ENCODE peak calls at places on chromosomes 11 and 22, in six cellular contexts. P is islet precursor cell; Z is astrocyte of the cerebellum; A is AML-193; G is fibroblast of pulmonary artery; U is stimulated activated naive CD8-positive, alpha-beta T cell treated with anti-CD3 and anti-CD28 coated beads, Interleukin-15, Interleukin-2, amounts not matched to agents 100 U/mL and 50 U/mL, for 24 hours. I is an unnamed sample.

GRCh38 chr22:45468872-45469572 is 33.7 kb upstream of the FBLN1 start:
- DNase-seq in P (peak), Z (no peak), A (no peak), G (peak), U (no peak), I (peak)

GRCh38 chr11:117523680-117524079 is 196.0 kb downstream of the CEP164 start:
- DNase-seq in P (peak), Z (no peak), A (no peak), G (peak), U (no peak), I (no peak)

GRCh38 chr22:38074181-38075104 is 9.5 kb downstream of the SLC16A8 start:
- DNase-seq in P (peak), Z (no peak), A (no peak), G (peak), U (no peak), I (no peak)

GRCh38 chr11:64687641-64688533 is 35.1 kb downstream of the NRXN2 start:
- DNase-seq in P (no peak), Z (no peak), A (no peak), G (peak), U (no peak), I (no peak)

GRCh38 chr11:133961890-133962289 is 5.1 kb upstream of the IGSF9B start:
- DNase-seq in P (no peak), Z (no peak), A (no peak), G (no peak), U (no peak), I (no peak)

GRCh38 chr11:86460461-86461404 is 86.0 kb downstream of the CCDC81 start:
- DNase-seq in P (no peak), Z (no peak), A (no peak), G (peak), U (no peak), I (no peak)

GRCh38 chr22:29600846-29601245 is 2.6 kb upstream of the NF2 start:
- DNase-seq in P (no peak), Z (no peak), A (no peak), G (no peak), U (no peak), I (no peak)

GRCh38 chr11:20010106-20010860 is 150.0 kb downstream of the DBX1 start:
- DNase-seq in P (peak), Z (no peak), A (no peak), G (no peak), U (no peak), I (no peak)

GRCh38 chr22:23067023-23067650 is 3.2 kb upstream of the GNAZ start:
- DNase-seq in P (peak), Z (no peak), A (no peak), G (no peak), U (peak), I (no peak)

GRCh38 chr22:46057206-46057605 is 80.2 kb upstream of the WNT7B start:
- DNase-seq in P (peak), Z (no peak), A (no peak), G (no peak), U (no peak), I (no peak)

GRCh38 chr11:75468534-75469340 is 35.7 kb upstream of the KLHL35 start:
- DNase-seq in P (no peak), Z (peak), A (no peak), G (peak), U (no peak), I (peak)

GRCh38 chr22:25127274-25127673 is 72.4 kb upstream of the CRYBB3 start:
- DNase-seq in P (peak), Z (no peak), A (no peak), G (no peak), U (no peak), I (no peak)

GRCh38 chr11:93089474-93090102 is 108.2 kb downstream of the SLC36A4 start:
- DNase-seq in P (peak), Z (peak), A (peak), G (peak), U (no peak), I (no peak)

GRCh38 chr11:118895093-118896039 is 11.7 kb downstream of the CXCR5 start:
- DNase-seq in P (no peak), Z (no peak), A (no peak), G (no peak), U (peak), I (no peak)

GRCh38 chr11:129965248-129965647 is 37.4 kb downstream of the PRDM10 start:
- DNase-seq in P (no peak), Z (no peak), A (no peak), G (no peak), U (no peak), I (no peak)

GRCh38 chr11:27839226-27839913 is 139.1 kb upstream of the BDNF start:
- DNase-seq in P (no peak), Z (peak), A (peak), G (peak), U (no peak), I (no peak)

GRCh38 chr11:70551323-70552166 is 153.2 kb downstream of the CTTN start:
- DNase-seq in P (peak), Z (no peak), A (no peak), G (no peak), U (no peak), I (no peak)

GRCh38 chr11:105092255-105093239 is 47.0 kb downstream of the CARD18 start:
- DNase-seq in P (peak), Z (no peak), A (peak), G (no peak), U (no peak), I (no peak)

GRCh38 chr11:44377914-44378321 is 68.0 kb upstream of the ALX4 start:
- DNase-seq in P (no peak), Z (no peak), A (no peak), G (no peak), U (no peak), I (no peak)

GRCh38 chr22:46937939-46938338 is 175.5 kb downstream of the TBC1D22A start:
- DNase-seq in P (peak), Z (no peak), A (no peak), G (no peak), U (no peak), I (no peak)

GRCh38 chr11:10041337-10041736 is 252.7 kb downstream of the SBF2 start:
- DNase-seq in P (no peak), Z (no peak), A (no peak), G (no peak), U (no peak), I (no peak)

GRCh38 chr11:45913514-45913913 is 4.2 kb downstream of the PEX16 start:
- DNase-seq in P (no peak), Z (no peak), A (no peak), G (no peak), U (no peak), I (no peak)

GRCh38 chr11:23151819-23152218 is 291.5 kb upstream of the CCDC179 start:
- DNase-seq in P (no peak), Z (no peak), A (no peak), G (peak), U (no peak), I (no peak)

GRCh38 chr11:2940930-2941821 is 12.0 kb upstream of the PHLDA2 start:
- DNase-seq in P (peak), Z (no peak), A (no peak), G (no peak), U (no peak), I (no peak)

GRCh38 chr11:69922015-69922595 is 102.9 kb upstream of the FGF3 start:
- DNase-seq in P (peak), Z (no peak), A (no peak), G (no peak), U (no peak), I (no peak)

GRCh38 chr11:47946682-47947575 is 33.4 kb upstream of the PTPRJ start:
- DNase-seq in P (peak), Z (peak), A (peak), G (peak), U (peak), I (peak)

GRCh38 chr11:18046116-18046777 is at the start of gene TPH1:
- DNase-seq in P (peak), Z (peak), A (no peak), G (peak), U (no peak), I (no peak)

GRCh38 chr22:20424937-20425587 is 12.6 kb downstream of the SCARF2 start:
- DNase-seq in P (peak), Z (no peak), A (no peak), G (no peak), U (no peak), I (no peak)

GRCh38 chr11:125935629-125936199 is 10.1 kb upstream of the VSIG10L2 start:
- DNase-seq in P (no peak), Z (no peak), A (no peak), G (no peak), U (no peak), I (no peak)

GRCh38 chr11:113082501-113082900 is 121.3 kb downstream of the NCAM1 start:
- DNase-seq in P (no peak), Z (no peak), A (no peak), G (no peak), U (no peak), I (no peak)

I was measured in retinal pigment epithelial cell.